ENCODE peak calls at places on chromosome 13, in five cellular contexts. H, B, C, L and I are unnamed samples.

GRCh38 chr13:53123536-53123935 is 94.9 kb downstream of the OLFM4 start:
- DNase-seq in H (no peak), B (no peak), C (no peak), L (no peak), I (no peak)

GRCh38 chr13:93767917-93768422 is 541.4 kb downstream of the GPC6 start:
- DNase-seq in H (peak), B (no peak), C (no peak), L (no peak), I (no peak)

GRCh38 chr13:96473463-96474157 is 383.7 kb downstream of the HS6ST3 start:
- DNase-seq in H (no peak), B (no peak), C (no peak), L (no peak), I (no peak)

GRCh38 chr13:110468986-110469495 is 92.5 kb downstream of the RAB20 start:
- DNase-seq in H (no peak), B (no peak), C (no peak), L (no peak), I (no peak)

GRCh38 chr13:112069727-112070300 is 2.9 kb downstream of the SOX1 start:
- DNase-seq in H (no peak), B (no peak), C (no peak), L (no peak), I (peak)

GRCh38 chr13:30898721-30899188 is 7.3 kb upstream of the MEDAG start:
- DNase-seq in H (peak), B (no peak), C (no peak), L (no peak), I (no peak)

GRCh38 chr13:79393564-79394249 is 12.3 kb downstream of the RBM26 start:
- DNase-seq in H (peak), B (no peak), C (peak), L (no peak), I (no peak)

GRCh38 chr13:47764817-47765216 is 236.3 kb downstream of the SUCLA2 start:
- DNase-seq in H (no peak), B (no peak), C (no peak), L (no peak), I (no peak)

GRCh38 chr13:113533441-113533840 is 42.9 kb upstream of the DCUN1D2 start:
- DNase-seq in H (no peak), B (no peak), C (no peak), L (no peak), I (no peak)

GRCh38 chr13:41563501-41564001 is 106.2 kb downstream of the RGCC start:
- DNase-seq in H (peak), B (no peak), C (no peak), L (no peak), I (no peak)

GRCh38 chr13:41565221-41565620 is 107.9 kb downstream of the RGCC start:
- DNase-seq in H (peak), B (no peak), C (no peak), L (no peak), I (no peak)

GRCh38 chr13:41568990-41569387 is 111.6 kb downstream of the RGCC start:
- DNase-seq in H (no peak), B (no peak), C (no peak), L (no peak), I (no peak)

GRCh38 chr13:41564046-41564445 is 106.7 kb downstream of the RGCC start:
- DNase-seq in H (no peak), B (no peak), C (no peak), L (no peak), I (no peak)

DNA sequence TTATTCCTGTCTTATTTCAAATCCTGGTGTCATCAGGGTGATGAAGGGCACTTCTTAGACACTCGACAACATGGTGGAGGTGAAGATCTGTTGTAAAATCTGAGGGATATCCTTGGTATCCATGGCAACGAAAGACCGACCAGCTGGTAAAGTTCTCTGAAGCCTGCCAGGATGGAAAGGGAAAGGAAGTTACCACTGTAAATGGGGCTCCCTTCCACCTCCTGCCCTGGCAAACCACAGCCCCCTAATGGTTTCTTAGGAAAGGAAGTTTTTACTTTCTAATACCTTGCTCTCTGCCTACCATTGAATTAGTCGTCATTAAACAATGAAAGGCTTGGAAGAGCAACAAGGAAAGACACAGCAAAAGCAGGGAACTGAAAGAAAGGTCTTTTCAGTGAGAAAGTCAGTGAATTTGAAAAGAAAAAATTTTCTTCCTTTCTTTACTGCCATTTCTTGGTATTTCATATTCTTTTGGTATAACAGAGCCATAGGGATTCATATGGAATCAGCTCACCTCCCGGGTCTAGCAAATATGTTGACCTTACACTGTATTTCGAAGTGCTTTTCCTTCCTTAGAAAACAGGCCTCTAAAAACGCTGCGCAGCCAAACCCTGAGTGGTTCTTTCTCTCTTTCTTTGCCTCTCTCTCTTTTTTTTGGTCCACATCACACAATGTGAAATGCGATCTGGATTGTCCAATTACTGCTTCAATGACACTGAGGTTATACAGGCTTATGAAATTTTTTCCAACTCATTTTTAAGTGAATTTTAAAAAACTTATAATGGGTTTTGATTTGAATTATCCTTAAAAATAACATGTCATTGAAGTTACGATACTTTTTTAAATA is 111.0 kb downstream of the RGCC start:
- DNase-seq in H (no peak), B (no peak), C (no peak), L (no peak), I (no peak)
- TF ChIP-seq SRF in H (no peak), B (no peak), C (no peak), L (no peak), I (no peak)

GRCh38 chr13:106381083-106381482 is 154.4 kb downstream of the EFNB2 start:
- DNase-seq in H (no peak), B (no peak), C (no peak), L (no peak), I (no peak)
- TF ChIP-seq SRF in H (no peak), B (no peak), C (no peak), L (no peak), I (no peak)

GRCh38 chr13:50809133-50810090 is 34.1 kb downstream of the DLEU7 start:
- DNase-seq in H (no peak), B (no peak), C (no peak), L (no peak), I (no peak)
- TF ChIP-seq SRF in H (no peak), B (no peak), C (no peak), L (no peak), I (no peak)

GRCh38 chr13:99162543-99162942 is 38.1 kb upstream of the UBAC2 start:
- DNase-seq in H (no peak), B (no peak), C (no peak), L (no peak), I (no peak)

GRCh38 chr13:99161512-99161911 is 39.1 kb upstream of the UBAC2 start:
- DNase-seq in H (no peak), B (no peak), C (no peak), L (no peak), I (no peak)

GRCh38 chr13:99159331-99160061 is 41.2 kb upstream of the UBAC2 start:
- DNase-seq in H (no peak), B (no peak), C (no peak), L (no peak), I (no peak)

GRCh38 chr13:99158846-99159245 is 41.8 kb upstream of the UBAC2 start:
- DNase-seq in H (no peak), B (no peak), C (no peak), L (no peak), I (no peak)

DNA sequence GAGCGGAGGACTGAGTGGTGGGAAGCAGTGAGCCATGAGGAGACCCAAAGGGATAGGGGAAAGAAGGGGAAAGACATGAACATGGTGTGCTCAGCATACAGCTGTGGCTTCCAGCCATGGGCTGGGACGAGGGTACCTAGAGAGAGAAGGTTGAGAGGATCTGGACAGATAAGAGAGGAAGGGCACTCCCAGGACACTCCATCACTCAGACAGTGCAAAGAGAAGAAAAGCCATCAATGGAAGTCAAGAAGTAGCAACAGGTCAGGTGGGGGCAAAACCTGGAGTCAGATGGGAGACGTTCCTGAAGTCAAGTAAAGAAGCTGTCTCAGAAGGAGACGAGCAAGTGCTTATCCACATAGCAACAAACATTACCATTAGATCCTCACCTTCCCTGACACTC is 40.2 kb upstream of the UBAC2 start:
- DNase-seq in H (no peak), B (no peak), C (no peak), L (no peak), I (no peak)
- TF ChIP-seq SRF in H (no peak), B (no peak), C (no peak), L (no peak), I (no peak)

DNA sequence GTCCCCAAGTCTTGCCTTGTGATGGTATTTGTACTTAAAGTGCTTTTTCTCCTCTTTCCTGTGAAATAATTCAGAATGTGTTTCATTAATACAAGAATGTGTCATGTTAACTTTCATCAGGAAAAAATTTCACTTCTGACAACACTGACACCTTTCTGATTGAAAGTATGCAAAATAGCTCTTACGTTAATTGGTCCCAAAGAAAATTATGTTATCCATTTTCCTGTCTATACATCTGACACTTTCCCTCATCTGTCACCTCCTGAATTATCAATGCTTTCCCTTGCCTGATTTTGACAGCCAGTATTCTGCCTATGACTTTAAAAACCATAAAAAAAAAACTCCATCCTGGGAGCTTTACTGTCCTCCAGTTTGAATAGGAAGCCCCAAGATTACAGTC is 336.5 kb downstream of the ATP8A2 start:
- DNase-seq in H (no peak), B (no peak), C (no peak), L (no peak), I (no peak)
- TF ChIP-seq SRF in H (no peak), B (no peak), C (no peak), L (no peak), I (no peak)

GRCh38 chr13:21453352-21454089 is 5.6 kb downstream of the ZDHHC20 start:
- DNase-seq in H (peak), B (no peak), C (no peak), L (no peak), I (no peak)
- TF ChIP-seq SRF in H (no peak), B (no peak), C (no peak), L (no peak), I (no peak)

DNA sequence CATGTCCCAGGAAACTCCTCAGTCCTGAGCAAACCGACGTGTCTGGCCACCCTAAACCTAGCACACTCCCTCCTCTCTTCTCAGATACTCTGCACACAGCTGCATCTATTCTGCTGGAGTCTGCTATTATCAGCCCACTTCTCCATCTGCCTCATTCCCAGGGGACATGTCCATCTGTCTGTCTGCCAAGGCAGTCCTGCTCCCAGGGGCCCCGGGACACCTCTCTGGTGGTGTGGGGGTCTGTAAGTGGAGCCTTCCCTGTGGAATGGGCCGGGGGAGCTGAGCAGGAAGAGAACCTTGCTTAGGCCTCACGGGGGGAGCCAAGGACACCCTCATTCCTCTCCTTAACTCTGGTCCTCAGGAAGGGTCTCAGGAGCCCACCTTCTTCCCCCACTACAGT is 72.7 kb downstream of the ERICH6B start:
- DNase-seq in H (no peak), B (no peak), C (no peak), L (no peak), I (no peak)
- TF ChIP-seq SRF in H (no peak), B (no peak), C (no peak), L (no peak), I (no peak)

DNA sequence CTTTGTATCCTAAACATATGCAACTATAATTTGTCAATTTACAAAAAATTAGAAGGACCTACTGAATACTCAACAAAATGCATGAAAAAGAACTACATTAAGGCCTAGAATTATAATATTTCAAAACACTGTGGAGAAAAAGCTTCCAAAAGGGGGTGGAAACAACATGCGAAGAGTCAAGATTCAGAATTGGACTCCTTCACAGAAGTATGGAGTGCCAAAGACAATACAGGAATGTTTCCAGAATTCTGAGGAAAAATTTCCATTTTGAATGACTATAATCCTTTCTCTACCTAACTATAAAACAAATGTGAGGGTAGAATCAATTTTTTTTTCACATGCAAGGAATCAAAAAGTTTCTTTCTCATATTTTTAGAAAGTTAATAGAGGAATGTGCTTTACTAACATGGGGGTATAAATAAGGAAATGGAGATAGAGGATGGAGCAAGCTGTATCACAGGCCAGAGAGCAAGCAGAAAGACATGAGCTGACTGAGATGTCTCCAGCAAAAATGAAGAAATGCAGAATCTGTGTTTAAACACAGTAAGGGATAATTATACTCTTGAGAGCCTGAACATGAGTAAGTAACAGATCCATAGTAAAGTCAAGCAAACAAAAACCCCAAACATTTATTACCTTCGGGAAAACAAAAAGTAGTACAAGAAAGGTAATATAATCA is 39.5 kb upstream of the SMAD9 start:
- DNase-seq in H (no peak), B (no peak), C (no peak), L (no peak), I (no peak)
- TF ChIP-seq SRF in H (no peak), B (no peak), C (no peak), L (no peak), I (no peak)